ENCODE peak calls at places on chromosomes 12 and 14, in ten cellular contexts. One of them, this sample, is unnamed.

GRCh38 chr14:85535916-85536834 is 6.2 kb downstream of the FLRT2 start:
- DNase-seq in pons: peak
- DNase-seq in C1 segment of cervical spinal cord: no peak
- DNase-seq in CD4-positive, CD25-positive, alpha-beta regulatory T cell: no peak
- DNase-seq in psoas muscle: no peak
- DNase-seq in NCI-H2171 treated with DMSO at 0.1 percent for 48 hours: peak
- DNase-seq in NCI-H2029: no peak
- DNase-seq in lower leg skin: no peak
- DNase-seq in AG04450: no peak
- DNase-seq in stimulated activated naive B cell treated with anti-CD40 and anti-IgM and Interleukin-4, amounts not matched to agents 10 μg/mL and 1 μg/mL and 100 μg/mL, for 72 hours: no peak
- DNase-seq in this sample: peak

GRCh38 chr12:1779783-1780182 is 40.6 kb upstream of the LRTM2 start:
- DNase-seq in pons: peak
- DNase-seq in C1 segment of cervical spinal cord: no peak
- DNase-seq in CD4-positive, CD25-positive, alpha-beta regulatory T cell: no peak
- DNase-seq in psoas muscle: no peak
- DNase-seq in NCI-H2171 treated with DMSO at 0.1 percent for 48 hours: no peak
- DNase-seq in NCI-H2029: no peak
- DNase-seq in lower leg skin: no peak
- DNase-seq in AG04450: no peak
- DNase-seq in stimulated activated naive B cell treated with anti-CD40 and anti-IgM and Interleukin-4, amounts not matched to agents 10 μg/mL and 1 μg/mL and 100 μg/mL, for 72 hours: no peak
- DNase-seq in this sample: no peak

GRCh38 chr14:35444104-35444503 is 39.6 kb upstream of the NFKBIA start:
- DNase-seq in pons: no peak
- DNase-seq in C1 segment of cervical spinal cord: no peak
- DNase-seq in CD4-positive, CD25-positive, alpha-beta regulatory T cell: no peak
- DNase-seq in psoas muscle: no peak
- DNase-seq in NCI-H2171 treated with DMSO at 0.1 percent for 48 hours: no peak
- DNase-seq in NCI-H2029: no peak
- DNase-seq in lower leg skin: no peak
- DNase-seq in AG04450: no peak
- DNase-seq in stimulated activated naive B cell treated with anti-CD40 and anti-IgM and Interleukin-4, amounts not matched to agents 10 μg/mL and 1 μg/mL and 100 μg/mL, for 72 hours: no peak
- DNase-seq in this sample: no peak

GRCh38 chr12:101855364-101855884 is 22.0 kb upstream of the DRAM1 start:
- DNase-seq in pons: no peak
- DNase-seq in C1 segment of cervical spinal cord: no peak
- DNase-seq in CD4-positive, CD25-positive, alpha-beta regulatory T cell: no peak
- DNase-seq in psoas muscle: no peak
- DNase-seq in NCI-H2171 treated with DMSO at 0.1 percent for 48 hours: peak
- DNase-seq in NCI-H2029: no peak
- DNase-seq in lower leg skin: no peak
- DNase-seq in AG04450: no peak
- DNase-seq in stimulated activated naive B cell treated with anti-CD40 and anti-IgM and Interleukin-4, amounts not matched to agents 10 μg/mL and 1 μg/mL and 100 μg/mL, for 72 hours: no peak
- DNase-seq in this sample: no peak

GRCh38 chr14:71116206-71117122 is 209.2 kb downstream of the PCNX1 start:
- DNase-seq in pons: no peak
- DNase-seq in C1 segment of cervical spinal cord: no peak
- DNase-seq in CD4-positive, CD25-positive, alpha-beta regulatory T cell: no peak
- DNase-seq in psoas muscle: no peak
- DNase-seq in NCI-H2171 treated with DMSO at 0.1 percent for 48 hours: no peak
- DNase-seq in NCI-H2029: no peak
- DNase-seq in lower leg skin: no peak
- DNase-seq in AG04450: no peak
- DNase-seq in stimulated activated naive B cell treated with anti-CD40 and anti-IgM and Interleukin-4, amounts not matched to agents 10 μg/mL and 1 μg/mL and 100 μg/mL, for 72 hours: no peak
- DNase-seq in this sample: no peak

GRCh38 chr14:36194645-36195044 is 18.1 kb upstream of the PTCSC3 start:
- DNase-seq in pons: no peak
- DNase-seq in C1 segment of cervical spinal cord: no peak
- DNase-seq in CD4-positive, CD25-positive, alpha-beta regulatory T cell: no peak
- DNase-seq in psoas muscle: no peak
- DNase-seq in NCI-H2171 treated with DMSO at 0.1 percent for 48 hours: no peak
- DNase-seq in NCI-H2029: peak
- DNase-seq in lower leg skin: no peak
- DNase-seq in AG04450: no peak
- DNase-seq in stimulated activated naive B cell treated with anti-CD40 and anti-IgM and Interleukin-4, amounts not matched to agents 10 μg/mL and 1 μg/mL and 100 μg/mL, for 72 hours: no peak
- DNase-seq in this sample: peak

GRCh38 chr12:79998554-79998953 is 63.7 kb upstream of the PPP1R12A start:
- DNase-seq in pons: no peak
- DNase-seq in C1 segment of cervical spinal cord: no peak
- DNase-seq in CD4-positive, CD25-positive, alpha-beta regulatory T cell: no peak
- DNase-seq in psoas muscle: no peak
- DNase-seq in NCI-H2171 treated with DMSO at 0.1 percent for 48 hours: no peak
- DNase-seq in NCI-H2029: no peak
- DNase-seq in lower leg skin: no peak
- DNase-seq in AG04450: no peak
- DNase-seq in stimulated activated naive B cell treated with anti-CD40 and anti-IgM and Interleukin-4, amounts not matched to agents 10 μg/mL and 1 μg/mL and 100 μg/mL, for 72 hours: no peak
- DNase-seq in this sample: no peak

GRCh38 chr12:81530352-81530751 is 228.8 kb downstream of the PPFIA2 start:
- DNase-seq in pons: no peak
- DNase-seq in C1 segment of cervical spinal cord: no peak
- DNase-seq in CD4-positive, CD25-positive, alpha-beta regulatory T cell: no peak
- DNase-seq in psoas muscle: no peak
- DNase-seq in NCI-H2171 treated with DMSO at 0.1 percent for 48 hours: no peak
- DNase-seq in NCI-H2029: no peak
- DNase-seq in lower leg skin: no peak
- DNase-seq in AG04450: no peak
- DNase-seq in stimulated activated naive B cell treated with anti-CD40 and anti-IgM and Interleukin-4, amounts not matched to agents 10 μg/mL and 1 μg/mL and 100 μg/mL, for 72 hours: no peak
- DNase-seq in this sample: no peak

GRCh38 chr14:75837151-75837787 is 144.5 kb downstream of the TGFB3 start:
- DNase-seq in pons: no peak
- DNase-seq in C1 segment of cervical spinal cord: no peak
- DNase-seq in CD4-positive, CD25-positive, alpha-beta regulatory T cell: no peak
- DNase-seq in psoas muscle: no peak
- DNase-seq in NCI-H2171 treated with DMSO at 0.1 percent for 48 hours: no peak
- DNase-seq in NCI-H2029: no peak
- DNase-seq in lower leg skin: no peak
- DNase-seq in AG04450: no peak
- DNase-seq in stimulated activated naive B cell treated with anti-CD40 and anti-IgM and Interleukin-4, amounts not matched to agents 10 μg/mL and 1 μg/mL and 100 μg/mL, for 72 hours: no peak
- DNase-seq in this sample: no peak

GRCh38 chr12:3099146-3099545 is 22.0 kb downstream of the TSPAN9 start:
- DNase-seq in pons: no peak
- DNase-seq in C1 segment of cervical spinal cord: no peak
- DNase-seq in CD4-positive, CD25-positive, alpha-beta regulatory T cell: no peak
- DNase-seq in psoas muscle: no peak
- DNase-seq in NCI-H2171 treated with DMSO at 0.1 percent for 48 hours: no peak
- DNase-seq in NCI-H2029: no peak
- DNase-seq in lower leg skin: no peak
- DNase-seq in AG04450: no peak
- DNase-seq in stimulated activated naive B cell treated with anti-CD40 and anti-IgM and Interleukin-4, amounts not matched to agents 10 μg/mL and 1 μg/mL and 100 μg/mL, for 72 hours: no peak
- DNase-seq in this sample: no peak

GRCh38 chr14:89617471-89618291 is 200.6 kb upstream of the FOXN3 start:
- DNase-seq in pons: peak
- DNase-seq in C1 segment of cervical spinal cord: no peak
- DNase-seq in CD4-positive, CD25-positive, alpha-beta regulatory T cell: peak
- DNase-seq in psoas muscle: no peak
- DNase-seq in NCI-H2171 treated with DMSO at 0.1 percent for 48 hours: peak
- DNase-seq in NCI-H2029: no peak
- DNase-seq in lower leg skin: peak
- DNase-seq in AG04450: no peak
- DNase-seq in stimulated activated naive B cell treated with anti-CD40 and anti-IgM and Interleukin-4, amounts not matched to agents 10 μg/mL and 1 μg/mL and 100 μg/mL, for 72 hours: no peak
- DNase-seq in this sample: peak

GRCh38 chr12:124441443-124442190 is 125.8 kb downstream of the NCOR2 start:
- DNase-seq in pons: no peak
- DNase-seq in C1 segment of cervical spinal cord: no peak
- DNase-seq in CD4-positive, CD25-positive, alpha-beta regulatory T cell: no peak
- DNase-seq in psoas muscle: no peak
- DNase-seq in NCI-H2171 treated with DMSO at 0.1 percent for 48 hours: no peak
- DNase-seq in NCI-H2029: no peak
- DNase-seq in lower leg skin: no peak
- DNase-seq in AG04450: peak
- DNase-seq in stimulated activated naive B cell treated with anti-CD40 and anti-IgM and Interleukin-4, amounts not matched to agents 10 μg/mL and 1 μg/mL and 100 μg/mL, for 72 hours: no peak
- DNase-seq in this sample: no peak

GRCh38 chr14:97456958-97457357 is 659.8 kb downstream of the VRK1 start:
- DNase-seq in pons: no peak
- DNase-seq in C1 segment of cervical spinal cord: no peak
- DNase-seq in CD4-positive, CD25-positive, alpha-beta regulatory T cell: peak
- DNase-seq in psoas muscle: no peak
- DNase-seq in NCI-H2171 treated with DMSO at 0.1 percent for 48 hours: no peak
- DNase-seq in NCI-H2029: no peak
- DNase-seq in lower leg skin: no peak
- DNase-seq in AG04450: no peak
- DNase-seq in stimulated activated naive B cell treated with anti-CD40 and anti-IgM and Interleukin-4, amounts not matched to agents 10 μg/mL and 1 μg/mL and 100 μg/mL, for 72 hours: no peak
- DNase-seq in this sample: no peak

GRCh38 chr12:64218597-64218996 is 3.5 kb downstream of the KICS2 start:
- DNase-seq in pons: no peak
- DNase-seq in C1 segment of cervical spinal cord: no peak
- DNase-seq in CD4-positive, CD25-positive, alpha-beta regulatory T cell: peak
- DNase-seq in psoas muscle: no peak
- DNase-seq in NCI-H2171 treated with DMSO at 0.1 percent for 48 hours: no peak
- DNase-seq in NCI-H2029: no peak
- DNase-seq in lower leg skin: no peak
- DNase-seq in AG04450: no peak
- DNase-seq in stimulated activated naive B cell treated with anti-CD40 and anti-IgM and Interleukin-4, amounts not matched to agents 10 μg/mL and 1 μg/mL and 100 μg/mL, for 72 hours: no peak
- DNase-seq in this sample: no peak

GRCh38 chr12:122064780-122065588 is 13.6 kb upstream of the MLXIP start:
- DNase-seq in pons: no peak
- DNase-seq in C1 segment of cervical spinal cord: no peak
- DNase-seq in CD4-positive, CD25-positive, alpha-beta regulatory T cell: no peak
- DNase-seq in psoas muscle: peak
- DNase-seq in NCI-H2171 treated with DMSO at 0.1 percent for 48 hours: no peak
- DNase-seq in NCI-H2029: peak
- DNase-seq in lower leg skin: no peak
- DNase-seq in AG04450: no peak
- DNase-seq in stimulated activated naive B cell treated with anti-CD40 and anti-IgM and Interleukin-4, amounts not matched to agents 10 μg/mL and 1 μg/mL and 100 μg/mL, for 72 hours: no peak
- DNase-seq in this sample: no peak